ENCODE peak calls at places on chromosomes 7 and 10, in six cellular contexts. One of them, this sample, is unnamed.

GRCh38 chr7:105389090-105389650 is 449 bp upstream of the SRPK2 start:
- DNase-seq in fibroblast of lung: peak; percentile 56
- DNase-seq in DND-41: peak; percentile 20
- DNase-seq in PC-9: peak; percentile 68
- DNase-seq in neural progenitor cell: peak; percentile 73
- DNase-seq in HCT116: peak; percentile 32
- DNase-seq in this sample: peak; percentile 31

GRCh38 chr7:28161319-28161718 is 19.3 kb downstream of the JAZF1 start:
- DNase-seq in PC-9: no peak
- DNase-seq in neural progenitor cell: no peak
- DNase-seq in fibroblast of lung: no peak
- DNase-seq in HCT116: no peak
- DNase-seq in DND-41: no peak
- DNase-seq in this sample: no peak

GRCh38 chr10:14751576-14752330 is 22.9 kb downstream of the FAM107B start:
- DNase-seq in HCT116: no peak
- DNase-seq in fibroblast of lung: no peak
- DNase-seq in DND-41: no peak
- DNase-seq in PC-9: no peak
- DNase-seq in neural progenitor cell: no peak
- DNase-seq in this sample: no peak

GRCh38 chr7:2604608-2605174 is 27.1 kb upstream of the TTYH3 start:
- DNase-seq in fibroblast of lung: no peak
- DNase-seq in PC-9: no peak
- DNase-seq in DND-41: no peak
- DNase-seq in neural progenitor cell: no peak
- DNase-seq in HCT116: no peak
- DNase-seq in this sample: no peak

GRCh38 chr7:2567663-2568238 is 9.0 kb downstream of the IQCE start:
- DNase-seq in neural progenitor cell: peak; percentile 76
- DNase-seq in DND-41: no peak
- DNase-seq in PC-9: no peak
- DNase-seq in fibroblast of lung: no peak
- DNase-seq in HCT116: no peak
- DNase-seq in this sample: no peak

GRCh38 chr10:311901-312665 is 176.8 kb downstream of the ZMYND11 start:
- DNase-seq in neural progenitor cell: no peak
- DNase-seq in fibroblast of lung: no peak
- DNase-seq in HCT116: no peak
- DNase-seq in PC-9: no peak
- DNase-seq in DND-41: no peak
- DNase-seq in this sample: no peak

GRCh38 chr7:116652793-116653192 is 19.2 kb upstream of the MET start:
- DNase-seq in neural progenitor cell: no peak
- DNase-seq in fibroblast of lung: peak; percentile 58
- DNase-seq in PC-9: no peak
- DNase-seq in DND-41: no peak
- DNase-seq in HCT116: no peak
- DNase-seq in this sample: peak; percentile 51

GRCh38 chr10:122663516-122664130 is 36.0 kb downstream of the C10orf120 start:
- DNase-seq in PC-9: no peak
- DNase-seq in neural progenitor cell: no peak
- DNase-seq in fibroblast of lung: no peak
- DNase-seq in DND-41: no peak
- DNase-seq in HCT116: no peak
- DNase-seq in this sample: no peak

GRCh38 chr10:114301177-114301576 is 62.1 kb downstream of the VWA2 start:
- DNase-seq in fibroblast of lung: no peak
- DNase-seq in HCT116: no peak
- DNase-seq in neural progenitor cell: no peak
- DNase-seq in DND-41: no peak
- DNase-seq in PC-9: peak; percentile 57
- DNase-seq in this sample: no peak

GRCh38 chr7:116087291-116087690 is 56.7 kb upstream of the TFEC start:
- DNase-seq in fibroblast of lung: no peak
- DNase-seq in neural progenitor cell: no peak
- DNase-seq in PC-9: no peak
- DNase-seq in DND-41: no peak
- DNase-seq in HCT116: no peak
- DNase-seq in this sample: no peak

GRCh38 chr10:118763202-118763988 is 8.6 kb upstream of the CACUL1 start:
- DNase-seq in HCT116: no peak
- DNase-seq in DND-41: no peak
- DNase-seq in neural progenitor cell: no peak
- DNase-seq in PC-9: peak; percentile 21
- DNase-seq in fibroblast of lung: no peak
- DNase-seq in this sample: no peak

GRCh38 chr10:73773152-73773879 is 8.5 kb upstream of the CHCHD1 start:
- DNase-seq in DND-41: no peak
- DNase-seq in HCT116: no peak
- DNase-seq in fibroblast of lung: no peak
- DNase-seq in neural progenitor cell: no peak
- DNase-seq in PC-9: no peak
- DNase-seq in this sample: no peak

GRCh38 chr10:27742926-27743735 is 2.5 kb downstream of the MKX start:
- DNase-seq in fibroblast of lung: peak; percentile 30
- DNase-seq in HCT116: no peak
- DNase-seq in PC-9: no peak
- DNase-seq in neural progenitor cell: peak; percentile 60
- DNase-seq in DND-41: no peak
- DNase-seq in this sample: no peak

GRCh38 chr7:70776627-70777101 is 355.3 kb upstream of the GALNT17 start:
- DNase-seq in HCT116: no peak
- DNase-seq in fibroblast of lung: peak; percentile 82
- DNase-seq in PC-9: no peak
- DNase-seq in DND-41: peak; percentile 49
- DNase-seq in neural progenitor cell: no peak
- DNase-seq in this sample: peak; percentile 75

DNA sequence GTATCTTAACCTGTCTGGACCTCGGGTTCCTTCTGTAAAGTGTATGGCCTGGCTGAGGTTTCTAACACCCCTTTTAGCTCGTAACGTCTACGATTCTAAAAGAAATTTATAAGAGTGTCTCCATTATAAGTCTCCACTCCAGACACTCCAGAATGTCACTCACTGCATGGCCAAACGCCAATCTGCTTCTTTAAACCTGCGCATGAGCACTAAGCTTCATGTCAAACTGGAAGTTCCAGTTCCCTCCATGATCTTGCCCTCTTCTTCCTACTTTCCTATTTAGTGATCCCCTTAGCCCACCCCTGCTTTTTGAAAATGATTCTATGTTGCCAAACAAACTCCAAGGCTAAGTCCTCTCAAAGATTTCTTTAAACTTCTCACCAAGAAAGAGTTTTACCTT is 241.4 kb upstream of the NPVF start:
- DNase-seq in PC-9: no peak
- DNase-seq in fibroblast of lung: no peak
- DNase-seq in neural progenitor cell: no peak
- DNase-seq in DND-41: no peak
- DNase-seq in HCT116: no peak
- DNase-seq in this sample: no peak
- TF ChIP-seq EZH2 in PC-9: no peak
- TF ChIP-seq EZH2 in fibroblast of lung: no peak
- TF ChIP-seq EZH2 in neural progenitor cell: no peak
- TF ChIP-seq EZH2 in DND-41: no peak
- TF ChIP-seq EZH2 in HCT116: no peak
- TF ChIP-seq EZH2 in this sample: no peak

GRCh38 chr10:129332476-129332875 is 134.6 kb upstream of the MGMT start:
- DNase-seq in neural progenitor cell: peak; percentile 75
- DNase-seq in HCT116: peak; percentile 6
- DNase-seq in fibroblast of lung: no peak
- DNase-seq in DND-41: peak; percentile 55
- DNase-seq in PC-9: no peak
- DNase-seq in this sample: no peak
- H3K4me2 ChIP-seq in neural progenitor cell: no peak overlapping the region
- H3K4me2 ChIP-seq in HCT116: no peak overlapping the region
- H3K4me2 ChIP-seq in fibroblast of lung: no peak overlapping the region
- H3K4me2 ChIP-seq in DND-41: peak overlapping the region; percentile 6
- H3K4me2 ChIP-seq in PC-9: no peak overlapping the region
- H3K4me2 ChIP-seq in this sample: no peak overlapping the region

DNA sequence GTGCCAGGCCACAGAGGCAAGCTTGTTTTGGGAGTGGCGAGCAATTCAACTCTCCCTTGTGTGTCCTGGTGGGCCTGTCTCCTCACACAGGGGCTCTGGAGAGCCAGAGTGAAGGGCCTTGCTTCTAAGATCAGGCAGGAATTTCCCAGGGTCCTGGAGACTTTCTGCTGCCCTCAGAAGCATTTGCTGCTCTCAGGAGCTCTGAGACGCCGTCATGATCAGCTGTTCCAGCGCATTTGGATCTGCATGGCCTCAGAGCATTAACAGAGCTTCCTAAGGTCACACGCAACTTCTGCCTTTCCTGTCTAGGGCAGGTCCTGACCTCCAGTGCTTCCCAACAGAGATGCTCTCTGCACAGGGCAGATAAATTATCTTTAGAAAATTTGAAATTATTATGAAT is 52.2 kb upstream of the C10orf90 start:
- DNase-seq in DND-41: no peak
- DNase-seq in neural progenitor cell: no peak
- DNase-seq in PC-9: no peak
- DNase-seq in HCT116: no peak
- DNase-seq in fibroblast of lung: no peak
- DNase-seq in this sample: no peak
- TF ChIP-seq EZH2 in DND-41: no peak
- TF ChIP-seq EZH2 in neural progenitor cell: no peak
- TF ChIP-seq EZH2 in PC-9: no peak
- TF ChIP-seq EZH2 in HCT116: no peak
- TF ChIP-seq EZH2 in fibroblast of lung: no peak
- TF ChIP-seq EZH2 in this sample: no peak

GRCh38 chr7:81608748-81609382 is 161.0 kb downstream of the HGF start:
- DNase-seq in HCT116: no peak
- DNase-seq in fibroblast of lung: peak; percentile 60
- DNase-seq in PC-9: no peak
- DNase-seq in neural progenitor cell: no peak
- DNase-seq in DND-41: no peak
- DNase-seq in this sample: peak; percentile 56
- H3K4me2 ChIP-seq in HCT116: no peak overlapping the region
- H3K4me2 ChIP-seq in fibroblast of lung: no peak overlapping the region
- H3K4me2 ChIP-seq in PC-9: no peak overlapping the region
- H3K4me2 ChIP-seq in neural progenitor cell: no peak overlapping the region
- H3K4me2 ChIP-seq in DND-41: no peak overlapping the region
- H3K4me2 ChIP-seq in this sample: no peak overlapping the region

GRCh38 chr10:117168135-117168674 is 29.1 kb upstream of the KCNK18 start:
- DNase-seq in DND-41: no peak
- DNase-seq in HCT116: no peak
- DNase-seq in neural progenitor cell: peak; percentile 88
- DNase-seq in fibroblast of lung: peak; percentile 33
- DNase-seq in PC-9: no peak
- DNase-seq in this sample: peak; percentile 10
- TF ChIP-seq EZH2 in DND-41: no peak
- TF ChIP-seq EZH2 in HCT116: no peak
- TF ChIP-seq EZH2 in neural progenitor cell: no peak
- TF ChIP-seq EZH2 in fibroblast of lung: peak; percentile 53
- TF ChIP-seq EZH2 in PC-9: no peak
- TF ChIP-seq EZH2 in this sample: peak; percentile 67

GRCh38 chr10:110413049-110413783 is 84.5 kb upstream of the DUSP5 start:
- DNase-seq in HCT116: no peak
- DNase-seq in DND-41: no peak
- DNase-seq in fibroblast of lung: peak; percentile 44
- DNase-seq in neural progenitor cell: no peak
- DNase-seq in PC-9: no peak
- DNase-seq in this sample: no peak
- H3K4me2 ChIP-seq in HCT116: peak overlapping the region; percentile 72
- H3K4me2 ChIP-seq in DND-41: no peak overlapping the region
- H3K4me2 ChIP-seq in fibroblast of lung: no peak overlapping the region
- H3K4me2 ChIP-seq in neural progenitor cell: no peak overlapping the region
- H3K4me2 ChIP-seq in PC-9: peak overlapping the region; percentile 75
- H3K4me2 ChIP-seq in this sample: no peak overlapping the region